ENCODE peak calls at places on chromosomes 4 and X, in nine cellular contexts. L is ascending aorta, J is heart left ventricle, E is Panc1, S is pancreas, Z is endothelial cell of umbilical vein, I is DND-41, R is PC-3, P is cardiac muscle cell. O is an unnamed sample.
A peak's percentile ranks its signal among the peaks of the same experiment; 100 is the strongest.

GRCh38 chr4:75289843-75290616 is 224.2 kb downstream of the RCHY1 start:
- DNase-seq in Z (no peak), S (no peak), E (no peak), R (peak; percentile 52), J (no peak), L (no peak), I (no peak), P (peak; percentile 25), O (no peak)

GRCh38 chrX:102604327-102604726 is 5.0 kb downstream of the ARMCX5 start:
- DNase-seq in Z (no peak), P (no peak), S (no peak), J (no peak), R (no peak), E (no peak), I (peak; percentile 34), L (no peak), O (no peak)

GRCh38 chrX:10015711-10016515 is 48.8 kb downstream of the CLDN34 start:
- DNase-seq in R (peak; percentile 25), L (no peak), E (no peak), S (peak; percentile 68), J (peak; percentile 70), Z (peak; percentile 29), P (peak; percentile 42), I (peak; percentile 18), O (peak; percentile 68)

GRCh38 chrX:9578083-9578779 is 113.4 kb downstream of the TBL1X start:
- DNase-seq in P (peak; percentile 63), Z (no peak), S (no peak), E (no peak), R (no peak), I (no peak), L (no peak), J (no peak), O (no peak)

GRCh38 chr4:98546910-98547544 is 111.4 kb downstream of the TSPAN5 start:
- DNase-seq in P (peak; percentile 86), J (peak; percentile 41), Z (peak; percentile 59), L (no peak), I (no peak), S (no peak), R (no peak), E (no peak), O (no peak)

GRCh38 chr4:146255463-146255862 is 41.1 kb downstream of the REELD1 start:
- DNase-seq in R (no peak), E (no peak), P (peak; percentile 68), I (no peak), L (no peak), J (no peak), Z (no peak), S (no peak), O (no peak)

GRCh38 chr4:160370046-160370445 is 1267.2 kb downstream of the RAPGEF2 start:
- DNase-seq in S (no peak), J (no peak), E (no peak), L (no peak), I (no peak), R (peak; percentile 58), P (no peak), Z (no peak), O (no peak)

GRCh38 chr4:3573131-3573530 is 40.9 kb upstream of the LRPAP1 start:
- DNase-seq in E (no peak), J (no peak), Z (no peak), R (no peak), S (no peak), L (no peak), I (no peak), P (no peak), O (peak; percentile 40)

GRCh38 chr4:101155859-101156430 is 191.4 kb downstream of the PPP3CA start:
- DNase-seq in P (no peak), I (no peak), S (no peak), E (no peak), J (no peak), L (no peak), R (no peak), Z (no peak), O (no peak)

GRCh38 chrX:20519826-20520225 is 253.1 kb upstream of the RPS6KA3 start:
- DNase-seq in E (no peak), S (no peak), Z (no peak), J (no peak), L (no peak), I (no peak), R (no peak), P (peak; percentile 46), O (no peak)

GRCh38 chr4:155582971-155583437 is 83.6 kb upstream of the GUCY1A1 start:
- DNase-seq in P (peak; percentile 89), E (no peak), S (no peak), L (no peak), R (peak; percentile 46), J (no peak), I (peak; percentile 41), Z (peak; percentile 91), O (no peak)

DNA sequence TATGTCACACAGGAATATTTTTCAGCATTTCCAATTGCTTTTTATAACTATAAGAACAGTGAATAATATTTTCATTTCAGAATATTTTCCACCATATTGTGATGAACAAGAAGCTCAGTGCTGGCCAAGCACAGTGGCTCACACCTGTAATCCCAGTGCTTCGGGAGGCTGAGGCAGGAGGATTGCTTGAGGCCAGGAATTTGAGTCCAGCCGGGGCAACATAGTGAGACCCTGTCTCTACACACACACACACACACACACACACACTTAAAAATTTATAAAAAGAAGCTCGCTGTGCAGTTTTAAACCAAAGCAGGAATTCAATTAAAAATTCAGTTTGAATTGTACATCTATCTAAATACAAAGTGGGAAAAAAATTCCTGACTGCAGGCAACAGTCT is 3.2 kb downstream of the ZFYVE28 start:
- DNase-seq in S (no peak), I (no peak), E (no peak), R (no peak), P (no peak), J (no peak), Z (no peak), L (no peak), O (no peak)
- H3K27me3 ChIP-seq in S (no peaks in the 10 kb centered on the region), I (peaks cover 34% of the 10 kb centered on the region), E (no peaks in the 10 kb centered on the region), R (peaks cover 2% of the 10 kb centered on the region), P (peaks cover 88% of the 10 kb centered on the region), J (no peaks in the 10 kb centered on the region), Z (peaks cover 12% of the 10 kb centered on the region), L (no peaks in the 10 kb centered on the region), O (peaks cover 2% of the 10 kb centered on the region)

DNA sequence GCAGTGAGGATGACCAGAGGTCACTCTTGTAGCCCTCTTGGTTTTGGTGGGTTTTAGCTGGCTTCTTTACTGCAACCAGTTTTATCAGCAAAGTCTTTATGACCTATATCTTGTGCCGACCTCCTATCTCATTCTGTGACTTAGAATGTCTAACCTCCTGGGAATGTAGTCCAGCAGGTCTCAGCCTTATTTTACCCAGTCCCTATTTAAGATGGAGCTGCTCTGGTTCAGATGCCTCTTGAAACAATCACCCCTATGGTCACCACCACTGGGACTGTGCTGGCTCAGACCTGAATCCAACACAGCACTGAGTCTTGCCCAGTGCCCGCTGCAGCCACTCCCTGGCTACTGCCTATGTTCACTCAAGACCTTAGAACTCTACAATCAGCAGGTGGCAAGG is 49.4 kb downstream of the MCUB start:
- DNase-seq in S (no peak), J (no peak), E (no peak), R (no peak), I (no peak), P (no peak), L (no peak), Z (no peak), O (no peak)
- H3K27me3 ChIP-seq in S (no peaks in the 10 kb centered on the region), J (no peaks in the 10 kb centered on the region), E (no peaks in the 10 kb centered on the region), R (no peaks in the 10 kb centered on the region), I (no peaks in the 10 kb centered on the region), P (no peaks in the 10 kb centered on the region), L (no peaks in the 10 kb centered on the region), Z (no peaks in the 10 kb centered on the region), O (no peaks in the 10 kb centered on the region)

DNA sequence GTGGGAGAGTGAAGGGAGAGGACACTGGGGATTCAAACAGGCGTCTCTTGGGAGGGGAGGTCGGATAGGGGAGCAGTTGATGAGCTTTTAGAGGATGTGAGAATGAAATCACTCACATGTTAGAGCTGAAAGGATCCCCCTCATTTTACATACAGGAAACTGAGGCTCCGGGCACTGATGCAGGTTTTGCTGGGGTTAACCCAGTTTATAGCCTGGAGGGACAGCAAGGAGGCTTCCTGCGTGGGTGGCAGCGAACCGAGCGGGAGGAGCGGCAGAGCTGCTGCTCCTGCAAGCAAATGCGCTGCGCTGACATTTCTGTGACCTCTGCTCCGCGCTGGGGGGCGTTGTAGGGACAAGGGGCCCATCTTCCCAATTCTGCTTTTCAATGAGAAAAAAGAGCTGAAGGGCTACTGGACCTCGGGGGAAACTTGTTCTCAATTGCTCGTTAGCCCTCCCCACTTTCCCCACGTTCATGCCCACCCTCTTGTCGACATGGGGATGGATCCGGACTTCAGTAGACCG is 1.1 kb upstream of the NEUROG2 start:
- DNase-seq in S (no peak), R (no peak), E (no peak), P (no peak), J (no peak), L (no peak), I (no peak), Z (no peak), O (no peak)
- H3K27me3 ChIP-seq in S (peaks cover 9% of the 10 kb centered on the region), R (peaks cover 79% of the 10 kb centered on the region), E (peaks cover 26% of the 10 kb centered on the region), P (peaks cover 100% of the 10 kb centered on the region), J (peaks cover 82% of the 10 kb centered on the region), L (peaks cover 58% of the 10 kb centered on the region), I (no peaks in the 10 kb centered on the region), Z (peaks cover 97% of the 10 kb centered on the region), O (peaks cover 98% of the 10 kb centered on the region)

GRCh38 chr4:8591114-8591513 is 1.5 kb upstream of the CPZ start:
- DNase-seq in S (no peak), I (no peak), L (no peak), R (no peak), Z (no peak), J (peak; percentile 19), E (no peak), P (no peak), O (no peak)

GRCh38 chr4:8590546-8590880 is 2.1 kb upstream of the CPZ start:
- DNase-seq in R (no peak), S (no peak), Z (no peak), L (no peak), I (no peak), P (no peak), E (no peak), J (no peak), O (no peak)

GRCh38 chr4:8592366-8593267 is at the start of gene CPZ:
- DNase-seq in E (no peak), Z (no peak), I (no peak), P (peak; percentile 44), R (peak; percentile 51), S (no peak), J (peak; percentile 18), L (no peak), O (no peak)

GRCh38 chr4:8593268-8594096 is 917 bp downstream of the CPZ start:
- DNase-seq in R (no peak), Z (no peak), J (no peak), E (no peak), P (no peak), I (no peak), L (no peak), S (no peak), O (no peak)

GRCh38 chr4:8591626-8592365 is 769 bp upstream of the CPZ start:
- DNase-seq in I (no peak), J (peak; percentile 6), S (no peak), Z (no peak), L (no peak), R (no peak), P (no peak), E (no peak), O (no peak)
- H3K27me3 ChIP-seq in I (no peaks in the 10 kb centered on the region), J (peaks cover 31% of the 10 kb centered on the region), S (no peaks in the 10 kb centered on the region), Z (peaks cover 26% of the 10 kb centered on the region), L (peaks cover 8% of the 10 kb centered on the region), R (no peaks in the 10 kb centered on the region), P (peaks cover 23% of the 10 kb centered on the region), E (no peaks in the 10 kb centered on the region), O (peaks cover 41% of the 10 kb centered on the region)